ENCODE peak calls at places on chromosomes 11 and 22, in eight cellular contexts. W, Z, E, T, O, F, K and X are unnamed samples.

GRCh38 chr22:24516301-24516737 is 21.2 kb downstream of the UPB1 start:
- DNase-seq in W (peak), Z (no peak), E (no peak), T (no peak), O (peak), F (peak), K (no peak), X (peak)

GRCh38 chr22:41642711-41643110 is 21.6 kb downstream of the XRCC6 start:
- DNase-seq in W (no peak), Z (no peak), E (no peak), T (no peak), O (no peak), F (no peak), K (no peak), X (peak)

GRCh38 chr11:33445761-33446161 is 188.6 kb downstream of the HIPK3 start:
- DNase-seq in W (no peak), Z (no peak), E (no peak), T (no peak), O (peak), F (no peak), K (no peak), X (peak)

GRCh38 chr22:19121631-19122142 is 525 bp downstream of the DGCR2 start:
- DNase-seq in W (no peak), Z (peak), E (no peak), T (peak), O (peak), F (no peak), K (peak), X (peak)

GRCh38 chr11:109956124-109956793 is 136.9 kb upstream of the ZC3H12C start:
- DNase-seq in W (no peak), Z (no peak), E (no peak), T (no peak), O (no peak), F (no peak), K (no peak), X (no peak)

GRCh38 chr22:20431520-20432237 is 5.9 kb downstream of the SCARF2 start:
- DNase-seq in W (no peak), Z (no peak), E (no peak), T (no peak), O (no peak), F (no peak), K (no peak), X (no peak)

GRCh38 chr11:111549869-111550203 is 9.3 kb downstream of the LAYN start:
- DNase-seq in W (no peak), Z (no peak), E (no peak), T (no peak), O (no peak), F (no peak), K (no peak), X (no peak)

GRCh38 chr11:70603756-70604211 is 205.5 kb downstream of the CTTN start:
- DNase-seq in W (no peak), Z (no peak), E (peak), T (no peak), O (no peak), F (no peak), K (no peak), X (no peak)

GRCh38 chr11:93567406-93567819 is 24.2 kb upstream of the SMCO4 start:
- DNase-seq in W (no peak), Z (no peak), E (no peak), T (peak), O (peak), F (no peak), K (no peak), X (peak)

GRCh38 chr11:16807306-16807705 is 68.9 kb downstream of the C11orf58 start:
- DNase-seq in W (no peak), Z (no peak), E (no peak), T (no peak), O (no peak), F (no peak), K (no peak), X (no peak)

GRCh38 chr11:12064954-12065280 is 45.5 kb upstream of the MICAL2 start:
- DNase-seq in W (no peak), Z (no peak), E (no peak), T (no peak), O (no peak), F (no peak), K (no peak), X (no peak)